ENCODE peak calls at places on chromosomes 7 and 10, in five cellular contexts. T is dorsolateral prefrontal cortex, C is tibial nerve, L is H9, B is fibroblast of lung. U is an unnamed sample.

GRCh38 chr7:98133181-98133580 is 26.5 kb downstream of the LMTK2 start:
- DNase-seq in T (no peak), C (no peak), L (no peak), B (peak; percentile 27), U (no peak)

GRCh38 chr7:130829415-130829814 is 95.4 kb upstream of the KLF14 start:
- DNase-seq in C (no peak), T (no peak), B (no peak), L (no peak), U (no peak)

GRCh38 chr7:45196374-45196773 is 38.8 kb downstream of the RAMP3 start:
- DNase-seq in C (no peak), B (no peak), L (no peak), T (peak; percentile 19), U (peak; percentile 13)

GRCh38 chr10:1393481-1393880 is 337.3 kb downstream of the WDR37 start:
- DNase-seq in T (no peak), L (no peak), C (no peak), B (no peak), U (no peak)

GRCh38 chr7:64541438-64542359 is 21.2 kb downstream of the ZNF680 start:
- DNase-seq in T (no peak), L (no peak), C (no peak), B (peak; percentile 92), U (no peak)

GRCh38 chr10:5043716-5044115 is 40.1 kb upstream of the AKR1C2 start:
- DNase-seq in C (no peak), B (no peak), T (no peak), L (no peak), U (no peak)

GRCh38 chr10:60384006-60384405 is 5.7 kb downstream of the ANK3 start:
- DNase-seq in T (no peak), B (peak; percentile 23), C (no peak), L (no peak), U (no peak)

GRCh38 chr10:43842496-43842895 is 193.8 kb upstream of the ZNF32 start:
- DNase-seq in C (no peak), L (no peak), B (no peak), T (no peak), U (no peak)

GRCh38 chr10:44990302-44990655 is 10.4 kb upstream of the ZNF22 start:
- DNase-seq in L (peak; percentile 76), C (no peak), T (no peak), B (no peak), U (no peak)

GRCh38 chr10:104330168-104331117 is 7.8 kb downstream of the ITPRIP start:
- DNase-seq in C (peak; percentile 69), T (peak; percentile 33), L (no peak), B (peak; percentile 82), U (peak; percentile 41)

GRCh38 chr7:47622946-47623640 is 41.2 kb upstream of the TNS3 start:
- DNase-seq in B (peak; percentile 94), T (no peak), C (no peak), L (no peak), U (no peak)

GRCh38 chr10:35127289-35127891 is 744 bp downstream of the CREM start:
- DNase-seq in L (no peak), T (peak; percentile 68), C (peak; percentile 38), B (peak; percentile 67), U (peak; percentile 94)

GRCh38 chr10:116211682-116212081 is 61.3 kb downstream of the GFRA1 start:
- DNase-seq in B (peak; percentile 91), T (no peak), C (no peak), L (no peak), U (no peak)

GRCh38 chr10:72379776-72380175 is 25.1 kb upstream of the DNAJB12 start:
- DNase-seq in C (no peak), B (peak; percentile 35), T (no peak), L (no peak), U (no peak)

GRCh38 chr7:3028071-3028766 is 15.4 kb downstream of the CARD11 start:
- DNase-seq in C (no peak), T (no peak), B (peak; percentile 75), L (no peak), U (no peak)

GRCh38 chr7:36034020-36034419 is 119.0 kb upstream of the EEPD1 start:
- DNase-seq in L (no peak), B (peak; percentile 73), T (no peak), C (no peak), U (no peak)

GRCh38 chr7:30549933-30550493 is 44.7 kb upstream of the GARS1 start:
- DNase-seq in C (no peak), T (no peak), B (no peak), L (no peak), U (no peak)

GRCh38 chr10:128125416-128125943 is 743 bp downstream of the MKI67 start:
- DNase-seq in C (no peak), B (peak; percentile 16), L (no peak), T (no peak), U (peak; percentile 78)

DNA sequence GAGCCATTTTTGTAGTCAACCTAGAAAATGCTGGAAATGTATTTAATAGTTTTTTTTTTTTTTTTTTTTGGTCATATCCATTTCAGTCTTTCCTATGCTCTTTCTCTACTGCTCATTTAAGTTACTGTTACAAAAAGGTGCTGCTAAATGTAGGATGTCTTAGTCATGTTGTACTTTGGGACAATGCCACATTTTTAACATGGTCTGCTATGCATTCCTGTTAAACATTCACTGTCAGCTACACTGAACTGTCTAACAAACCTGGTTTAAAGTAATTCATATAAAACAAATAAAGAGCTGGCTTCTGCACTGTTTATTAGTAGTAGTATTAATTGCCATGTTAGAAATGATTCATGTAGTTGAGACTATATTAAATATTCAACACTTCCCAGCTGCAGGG is 108.6 kb downstream of the NSUN6 start:
- DNase-seq in T (no peak), B (peak; percentile 76), L (no peak), C (no peak), U (no peak)
- H3K27ac ChIP-seq in T (peak overlapping the region; percentile 21), B (no peak overlapping the region), L (no peak overlapping the region), C (no peak overlapping the region), U (no peak overlapping the region)

GRCh38 chr10:78556700-78557432 is 511.9 kb upstream of the ZMIZ1 start:
- DNase-seq in B (no peak), T (no peak), L (no peak), C (no peak), U (no peak)
- H3K27me3 ChIP-seq in B (peaks cover 5% of the 10 kb centered on the region), T (no peaks in the 10 kb centered on the region), L (no peaks in the 10 kb centered on the region), C (no peaks in the 10 kb centered on the region), U (peaks cover under 1% of the 10 kb centered on the region)

DNA sequence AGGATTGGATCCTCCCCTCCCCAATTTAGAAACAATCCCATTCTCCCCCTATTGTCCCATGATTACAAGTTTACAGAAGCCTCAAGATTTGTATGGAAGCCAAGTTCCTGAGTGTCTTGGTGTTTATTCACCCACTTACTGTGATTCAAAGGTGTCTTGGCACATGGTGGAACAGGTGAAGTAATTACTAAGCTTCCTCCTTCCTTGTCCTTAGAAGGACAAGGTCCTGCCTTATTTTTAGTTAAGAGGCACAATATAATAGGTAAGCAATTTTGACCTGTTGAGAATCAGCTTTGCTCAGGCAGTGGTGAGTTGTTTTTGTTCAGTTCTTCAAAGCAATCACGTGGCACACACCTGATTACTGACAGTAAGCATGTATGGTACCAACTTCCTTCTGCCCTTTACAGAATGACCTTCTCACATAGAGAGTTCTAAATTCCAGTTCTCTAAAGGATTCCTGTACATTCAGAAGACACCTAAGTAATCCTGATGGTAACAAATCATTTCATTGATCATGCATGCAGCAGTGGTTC is 60.7 kb upstream of the SLC13A1 start:
- DNase-seq in T (no peak), B (no peak), C (no peak), L (no peak), U (no peak)
- H3K27ac ChIP-seq in T (no peak overlapping the region), B (no peak overlapping the region), C (no peak overlapping the region), L (no peak overlapping the region), U (no peak overlapping the region)

GRCh38 chr7:21616796-21617436 is 74.1 kb downstream of the DNAH11 start:
- DNase-seq in L (no peak), B (peak; percentile 79), C (no peak), T (no peak), U (no peak)
- H3K27me3 ChIP-seq in L (no peaks in the 10 kb centered on the region), B (no peaks in the 10 kb centered on the region), C (no peaks in the 10 kb centered on the region), T (no peaks in the 10 kb centered on the region), U (no peaks in the 10 kb centered on the region)

GRCh38 chr10:31698169-31698890 is 230.3 kb downstream of the ARHGAP12 start:
- DNase-seq in C (peak; percentile 48), B (peak; percentile 80), L (no peak), T (no peak), U (no peak)
- H3K27ac ChIP-seq in C (peak overlapping the region; percentile 97), B (peak overlapping the region; percentile 89), L (no peak overlapping the region), T (peak overlapping the region; percentile 90), U (peak overlapping the region; percentile 69)

DNA sequence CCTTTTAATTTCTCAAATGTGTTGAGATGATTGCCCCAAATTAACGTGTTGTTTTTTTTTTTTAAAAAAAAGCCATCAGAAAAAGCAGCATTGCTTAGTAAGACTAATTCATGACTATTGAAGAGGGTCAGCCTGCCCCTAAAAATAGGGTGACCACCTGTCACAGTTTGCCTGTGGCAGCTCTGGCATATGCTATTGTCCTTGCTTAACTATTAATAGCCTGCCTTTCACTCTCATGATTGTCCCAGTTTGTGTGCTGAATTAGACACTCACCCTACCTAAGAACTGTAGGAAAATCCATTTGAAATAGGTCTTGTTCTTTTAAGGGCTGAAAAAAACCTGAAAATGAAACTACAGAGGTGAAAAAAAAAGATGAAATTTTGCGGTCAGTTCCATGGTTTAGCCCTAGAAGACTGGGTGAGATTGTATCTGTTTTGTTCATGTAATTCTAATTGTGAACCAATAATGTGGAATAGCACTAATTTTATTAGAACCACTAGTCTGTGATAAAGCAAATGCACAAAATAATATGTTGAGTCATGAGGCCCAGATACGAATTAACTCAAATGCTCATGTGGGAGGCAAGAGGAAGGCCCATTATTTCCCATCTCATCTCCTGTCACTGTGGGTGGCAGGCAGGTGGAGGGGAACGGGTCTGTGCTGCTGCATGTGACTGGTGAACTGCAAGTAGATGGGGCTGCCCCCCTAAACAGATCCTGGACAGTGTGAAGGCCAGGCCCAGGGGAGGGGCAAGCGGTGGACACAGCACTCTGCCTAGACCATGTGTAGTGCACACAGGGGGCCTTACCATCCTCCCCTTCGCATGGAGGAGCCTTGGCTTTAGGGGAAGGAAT is 265.4 kb upstream of the NFE2L3 start:
- DNase-seq in B (no peak), T (no peak), L (no peak), C (no peak), U (no peak)
- H3K27me3 ChIP-seq in B (peaks cover 6% of the 10 kb centered on the region), T (peaks cover 55% of the 10 kb centered on the region), L (no peaks in the 10 kb centered on the region), C (no peaks in the 10 kb centered on the region), U (no peaks in the 10 kb centered on the region)

DNA sequence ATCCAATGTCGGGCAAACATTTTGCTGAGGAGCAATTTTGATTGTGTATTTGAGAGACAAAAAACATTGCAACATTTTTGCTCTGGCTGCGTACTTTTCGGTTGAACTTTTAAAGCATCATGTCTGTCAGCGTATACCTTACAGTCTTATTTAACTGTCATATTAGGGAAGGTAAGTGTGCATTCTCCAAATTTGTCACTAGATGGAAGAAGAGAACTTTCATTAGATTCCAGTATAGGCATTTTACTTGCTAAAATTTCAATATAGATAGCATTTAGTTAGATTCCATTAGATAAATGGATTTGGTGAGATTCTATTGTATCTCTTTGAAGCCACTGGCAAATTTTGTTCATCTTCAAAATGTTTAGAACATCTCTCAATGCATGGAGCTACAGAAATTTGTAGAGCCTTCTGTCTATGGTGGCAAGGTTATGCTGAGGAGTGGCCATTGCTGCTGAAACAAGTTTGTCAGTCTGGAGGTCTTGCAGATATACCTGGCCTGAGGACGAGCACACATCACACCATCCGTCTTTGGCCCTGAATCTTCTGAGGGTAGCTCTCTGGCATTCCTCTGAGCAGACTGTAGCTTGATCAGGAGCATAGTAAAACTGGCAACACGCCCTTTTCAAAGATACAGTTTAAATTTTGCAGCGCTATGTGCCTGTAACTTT is 437.5 kb upstream of the MBL2 start:
- DNase-seq in T (no peak), B (peak; percentile 3), L (peak; percentile 38), C (no peak), U (no peak)
- H3K27ac ChIP-seq in T (no peak overlapping the region), B (no peak overlapping the region), L (peak overlapping the region; percentile 74), C (no peak overlapping the region), U (no peak overlapping the region)

GRCh38 chr10:49397036-49397999 is 1.4 kb upstream of the DRGX start:
- DNase-seq in C (no peak), T (no peak), B (no peak), L (peak; percentile 57), U (no peak)
- H3K27me3 ChIP-seq in C (no peaks in the 10 kb centered on the region), T (peaks cover 94% of the 10 kb centered on the region), B (peaks cover 64% of the 10 kb centered on the region), L (peaks cover 57% of the 10 kb centered on the region), U (peaks cover 89% of the 10 kb centered on the region)

GRCh38 chr7:27394871-27395270 is 152.3 kb downstream of the EVX1 start:
- DNase-seq in T (no peak), B (no peak), L (no peak), C (no peak), U (no peak)
- H3K27ac ChIP-seq in T (no peak overlapping the region), B (no peak overlapping the region), L (no peak overlapping the region), C (no peak overlapping the region), U (no peak overlapping the region)

U was measured in spleen.